ENCODE peak calls at places on chromosomes 5 and 9, in seven cellular contexts. One of them, this sample, is unnamed.

GRCh38 chr5:173051746-173052145 is 4.4 kb upstream of the CREBRF start:
- DNase-seq in Panc1: no peak
- DNase-seq in astrocyte of the spinal cord: no peak
- DNase-seq in retinal pigment epithelial cell: peak; percentile 69
- DNase-seq in upper lobe of left lung: no peak
- DNase-seq in SJSA1: no peak
- DNase-seq in heart right ventricle: no peak
- DNase-seq in this sample: peak; percentile 24

GRCh38 chr9:90044710-90045151 is 439.9 kb downstream of the GADD45G start:
- DNase-seq in Panc1: peak; percentile 88
- DNase-seq in astrocyte of the spinal cord: peak; percentile 25
- DNase-seq in upper lobe of left lung: peak; percentile 44
- DNase-seq in SJSA1: no peak
- DNase-seq in retinal pigment epithelial cell: no peak
- DNase-seq in heart right ventricle: no peak
- DNase-seq in this sample: peak; percentile 65

GRCh38 chr9:109745335-109746283 is 34.4 kb upstream of the PALM2AKAP2 start:
- DNase-seq in astrocyte of the spinal cord: peak; percentile 73
- DNase-seq in Panc1: no peak
- DNase-seq in heart right ventricle: peak; percentile 59
- DNase-seq in SJSA1: peak; percentile 44
- DNase-seq in upper lobe of left lung: peak; percentile 70
- DNase-seq in retinal pigment epithelial cell: no peak
- DNase-seq in this sample: no peak

GRCh38 chr5:173907284-173907683 is 19.1 kb downstream of the CPEB4 start:
- DNase-seq in Panc1: no peak
- DNase-seq in heart right ventricle: no peak
- DNase-seq in retinal pigment epithelial cell: no peak
- DNase-seq in upper lobe of left lung: no peak
- DNase-seq in SJSA1: no peak
- DNase-seq in astrocyte of the spinal cord: no peak
- DNase-seq in this sample: no peak

GRCh38 chr9:29796291-29796952 is 2223.1 kb upstream of the C9orf72 start:
- DNase-seq in Panc1: no peak
- DNase-seq in retinal pigment epithelial cell: no peak
- DNase-seq in heart right ventricle: no peak
- DNase-seq in astrocyte of the spinal cord: no peak
- DNase-seq in SJSA1: no peak
- DNase-seq in upper lobe of left lung: no peak
- DNase-seq in this sample: no peak

GRCh38 chr5:109688647-109688998 is 1.1 kb upstream of the MAN2A1 start:
- DNase-seq in Panc1: no peak
- DNase-seq in SJSA1: no peak
- DNase-seq in retinal pigment epithelial cell: no peak
- DNase-seq in heart right ventricle: no peak
- DNase-seq in astrocyte of the spinal cord: peak; percentile 31
- DNase-seq in upper lobe of left lung: no peak
- DNase-seq in this sample: no peak

GRCh38 chr9:132037470-132037869 is 42.2 kb downstream of the MED27 start:
- DNase-seq in heart right ventricle: no peak
- DNase-seq in retinal pigment epithelial cell: no peak
- DNase-seq in Panc1: no peak
- DNase-seq in upper lobe of left lung: no peak
- DNase-seq in SJSA1: no peak
- DNase-seq in astrocyte of the spinal cord: no peak
- DNase-seq in this sample: no peak

GRCh38 chr5:4374866-4375265 is 765.3 kb upstream of the ADAMTS16 start:
- DNase-seq in retinal pigment epithelial cell: no peak
- DNase-seq in heart right ventricle: no peak
- DNase-seq in astrocyte of the spinal cord: no peak
- DNase-seq in upper lobe of left lung: no peak
- DNase-seq in SJSA1: no peak
- DNase-seq in Panc1: no peak
- DNase-seq in this sample: no peak

GRCh38 chr5:42377496-42377895 is 45.7 kb upstream of the GHR start:
- DNase-seq in Panc1: no peak
- DNase-seq in upper lobe of left lung: no peak
- DNase-seq in SJSA1: no peak
- DNase-seq in astrocyte of the spinal cord: peak; percentile 7
- DNase-seq in retinal pigment epithelial cell: no peak
- DNase-seq in heart right ventricle: no peak
- DNase-seq in this sample: peak; percentile 30

GRCh38 chr9:92170848-92171247 is 55.6 kb upstream of the SPTLC1 start:
- DNase-seq in SJSA1: no peak
- DNase-seq in retinal pigment epithelial cell: no peak
- DNase-seq in heart right ventricle: peak; percentile 34
- DNase-seq in upper lobe of left lung: no peak
- DNase-seq in Panc1: no peak
- DNase-seq in astrocyte of the spinal cord: no peak
- DNase-seq in this sample: no peak

GRCh38 chr9:94213513-94214124 is 45.5 kb upstream of the ZNF169 start:
- DNase-seq in upper lobe of left lung: peak; percentile 80
- DNase-seq in SJSA1: peak; percentile 65
- DNase-seq in astrocyte of the spinal cord: peak; percentile 69
- DNase-seq in heart right ventricle: peak; percentile 40
- DNase-seq in retinal pigment epithelial cell: peak; percentile 20
- DNase-seq in Panc1: peak; percentile 52
- DNase-seq in this sample: peak; percentile 65

GRCh38 chr9:91117959-91118651 is 243.6 kb downstream of the AUH start:
- DNase-seq in astrocyte of the spinal cord: peak; percentile 74
- DNase-seq in heart right ventricle: peak; percentile 87
- DNase-seq in retinal pigment epithelial cell: peak; percentile 66
- DNase-seq in SJSA1: peak; percentile 85
- DNase-seq in Panc1: no peak
- DNase-seq in upper lobe of left lung: peak; percentile 94
- DNase-seq in this sample: no peak

GRCh38 chr9:118575341-118576070 is 793.7 kb downstream of the BRINP1 start:
- DNase-seq in SJSA1: no peak
- DNase-seq in retinal pigment epithelial cell: no peak
- DNase-seq in upper lobe of left lung: no peak
- DNase-seq in astrocyte of the spinal cord: no peak
- DNase-seq in Panc1: no peak
- DNase-seq in heart right ventricle: no peak
- DNase-seq in this sample: no peak

GRCh38 chr9:137237759-137238726 is 3.0 kb upstream of the TUBB4B start:
- DNase-seq in Panc1: no peak
- DNase-seq in astrocyte of the spinal cord: no peak
- DNase-seq in heart right ventricle: no peak
- DNase-seq in upper lobe of left lung: no peak
- DNase-seq in retinal pigment epithelial cell: no peak
- DNase-seq in SJSA1: no peak
- DNase-seq in this sample: no peak

GRCh38 chr5:66877843-66878242 is 281.6 kb downstream of the MAST4 start:
- DNase-seq in retinal pigment epithelial cell: no peak
- DNase-seq in SJSA1: no peak
- DNase-seq in Panc1: no peak
- DNase-seq in upper lobe of left lung: no peak
- DNase-seq in astrocyte of the spinal cord: peak; percentile 50
- DNase-seq in heart right ventricle: no peak
- DNase-seq in this sample: peak; percentile 69